ENCODE peak calls at places on chromosomes 6 and 20, in four cellular contexts. P, I, L and T are unnamed samples. For H3K36me3, the result is how much of the 10 kb centered on the place peaks cover.

GRCh38 chr6:42091718-42092023 is 41.3 kb downstream of the TAF8 start:
- DNase-seq in P (no peak), I (no peak), L (no peak), T (no peak)

GRCh38 chr6:141677598-141678211 is 455.0 kb upstream of the GJE1 start:
- DNase-seq in P (no peak), I (no peak), L (peak), T (no peak)

GRCh38 chr6:14383393-14384174 is 266.0 kb downstream of the CD83 start:
- DNase-seq in P (no peak), I (no peak), L (no peak), T (no peak)

GRCh38 chr6:44662461-44663121 is 275.1 kb downstream of the CDC5L start:
- DNase-seq in P (no peak), I (peak), L (peak), T (no peak)

GRCh38 chr6:16137451-16137801 is 8.5 kb downstream of the MYLIP start:
- DNase-seq in P (no peak), I (no peak), L (no peak), T (no peak)

GRCh38 chr6:17907467-17908229 is 79.8 kb downstream of the KIF13A start:
- DNase-seq in P (peak), I (peak), L (peak), T (no peak)

GRCh38 chr6:130843575-130844320 is 16.5 kb downstream of the SMLR1 start:
- DNase-seq in P (no peak), I (no peak), L (peak), T (no peak)

GRCh38 chr6:747006-747405 is 54.1 kb upstream of the EXOC2 start:
- DNase-seq in P (no peak), I (no peak), L (no peak), T (no peak)

GRCh38 chr20:37398750-37399621 is 53.0 kb downstream of the SRC start:
- DNase-seq in P (no peak), I (peak), L (no peak), T (no peak)
- TF ChIP-seq CTCF in P (no peak), I (peak), L (no peak), T (no peak)

GRCh38 chr20:1169224-1169623 is 15.6 kb downstream of the TMEM74B start:
- DNase-seq in P (no peak), I (no peak), L (no peak), T (no peak)
- H3K36me3 ChIP-seq in P (under half), I (half or more), L (under half), T (under half)

DNA sequence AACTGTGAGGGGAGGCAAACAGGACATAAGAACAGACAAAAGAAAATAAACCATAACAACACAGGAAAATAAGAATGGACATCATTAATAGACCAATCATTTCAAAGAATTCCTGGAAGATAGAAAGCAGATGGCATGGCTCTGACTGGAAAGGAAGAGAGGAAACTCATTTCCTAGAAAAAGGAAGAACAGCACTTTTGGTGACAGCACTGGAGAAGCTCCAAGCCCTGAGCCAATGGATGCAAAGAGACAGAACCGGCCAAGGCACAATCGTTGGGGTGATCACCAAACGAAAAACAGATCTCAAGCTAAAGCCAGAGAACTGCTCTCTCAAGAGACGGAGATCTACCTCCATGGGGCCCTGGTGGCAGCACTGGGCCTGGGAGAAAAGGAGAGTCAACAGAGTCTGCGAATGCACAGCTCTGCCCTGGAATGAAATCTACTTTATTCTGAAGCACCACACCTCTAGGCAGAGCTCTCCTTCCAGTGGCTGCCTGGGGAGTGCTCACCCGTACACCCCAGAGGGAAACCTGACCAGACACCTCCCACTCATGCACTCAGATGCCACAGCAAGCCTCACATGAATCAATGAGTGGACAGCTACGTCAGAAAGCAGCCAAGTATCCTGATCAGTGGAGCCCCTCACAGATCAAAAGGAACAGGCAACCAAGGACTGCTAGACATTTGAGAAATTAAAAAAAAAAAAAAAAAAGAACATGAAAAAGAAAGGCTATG is 24.2 kb downstream of the KIAA0319 start:
- DNase-seq in P (no peak), I (no peak), L (no peak), T (no peak)
- TF ChIP-seq CTCF in P (no peak), I (no peak), L (no peak), T (no peak)

DNA sequence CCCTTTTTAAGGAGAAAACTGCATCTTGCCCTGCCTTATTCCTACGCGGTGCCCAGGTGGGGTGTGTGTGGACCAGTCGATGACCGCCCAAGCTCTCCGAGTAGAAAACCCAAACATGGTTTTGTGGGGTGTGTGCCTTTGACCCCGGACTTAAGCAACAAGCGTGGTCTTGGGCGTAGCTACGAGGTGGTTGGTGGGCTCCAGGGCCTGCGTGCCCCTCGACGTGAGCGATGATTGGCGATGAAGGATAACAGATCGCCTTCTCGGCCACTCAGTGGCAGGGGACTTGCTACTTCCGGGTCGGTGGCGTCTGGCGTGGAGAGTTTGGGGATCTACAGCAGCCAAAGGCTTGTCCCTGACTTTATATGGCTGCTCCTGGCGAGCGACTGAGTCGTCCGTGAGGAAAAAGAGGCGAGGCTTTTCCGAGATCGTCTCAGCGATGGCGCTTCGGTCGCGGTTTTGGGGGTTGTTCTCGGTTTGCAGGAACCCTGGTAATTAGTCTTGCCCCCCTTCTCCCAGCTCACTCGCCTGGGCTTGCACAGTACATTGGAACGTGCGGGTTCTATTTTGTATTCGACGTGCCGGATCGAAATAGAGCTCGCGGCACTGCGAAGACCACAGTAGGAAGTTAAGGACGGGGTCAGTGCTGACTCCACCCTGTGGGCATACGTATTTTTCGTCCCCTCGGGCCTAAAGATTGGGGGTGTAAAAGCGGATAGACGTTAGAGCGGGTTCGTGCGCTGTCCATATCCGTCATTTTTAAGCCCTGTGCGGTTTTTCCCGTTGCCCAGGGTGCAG is at the start of gene MRPL18:
- DNase-seq in P (peak), I (peak), L (peak), T (peak)
- H3K36me3 ChIP-seq in P (under half), I (under half), L (under half), T (under half)

GRCh38 chr6:37679539-37680476 is 17.9 kb downstream of the MDGA1 start:
- DNase-seq in P (no peak), I (peak), L (no peak), T (no peak)
- TF ChIP-seq CTCF in P (no peak), I (no peak), L (no peak), T (no peak)

GRCh38 chr20:32429745-32430360 is 71.7 kb downstream of the ASXL1 start:
- DNase-seq in P (no peak), I (no peak), L (no peak), T (no peak)
- H3K36me3 ChIP-seq in P (under half), I (half or more), L (under half), T (under half)

GRCh38 chr20:25195962-25196700 is 619 bp downstream of the ENTPD6 start:
- DNase-seq in P (no peak), I (peak), L (no peak), T (peak)

GRCh38 chr20:25196701-25197120 is 1.2 kb downstream of the ENTPD6 start:
- DNase-seq in P (no peak), I (no peak), L (no peak), T (no peak)

GRCh38 chr20:25194333-25194972 is 1.1 kb upstream of the ENTPD6 start:
- DNase-seq in P (no peak), I (no peak), L (no peak), T (no peak)

GRCh38 chr20:25197173-25197869 is 1.8 kb downstream of the ENTPD6 start:
- DNase-seq in P (no peak), I (no peak), L (no peak), T (no peak)

DNA sequence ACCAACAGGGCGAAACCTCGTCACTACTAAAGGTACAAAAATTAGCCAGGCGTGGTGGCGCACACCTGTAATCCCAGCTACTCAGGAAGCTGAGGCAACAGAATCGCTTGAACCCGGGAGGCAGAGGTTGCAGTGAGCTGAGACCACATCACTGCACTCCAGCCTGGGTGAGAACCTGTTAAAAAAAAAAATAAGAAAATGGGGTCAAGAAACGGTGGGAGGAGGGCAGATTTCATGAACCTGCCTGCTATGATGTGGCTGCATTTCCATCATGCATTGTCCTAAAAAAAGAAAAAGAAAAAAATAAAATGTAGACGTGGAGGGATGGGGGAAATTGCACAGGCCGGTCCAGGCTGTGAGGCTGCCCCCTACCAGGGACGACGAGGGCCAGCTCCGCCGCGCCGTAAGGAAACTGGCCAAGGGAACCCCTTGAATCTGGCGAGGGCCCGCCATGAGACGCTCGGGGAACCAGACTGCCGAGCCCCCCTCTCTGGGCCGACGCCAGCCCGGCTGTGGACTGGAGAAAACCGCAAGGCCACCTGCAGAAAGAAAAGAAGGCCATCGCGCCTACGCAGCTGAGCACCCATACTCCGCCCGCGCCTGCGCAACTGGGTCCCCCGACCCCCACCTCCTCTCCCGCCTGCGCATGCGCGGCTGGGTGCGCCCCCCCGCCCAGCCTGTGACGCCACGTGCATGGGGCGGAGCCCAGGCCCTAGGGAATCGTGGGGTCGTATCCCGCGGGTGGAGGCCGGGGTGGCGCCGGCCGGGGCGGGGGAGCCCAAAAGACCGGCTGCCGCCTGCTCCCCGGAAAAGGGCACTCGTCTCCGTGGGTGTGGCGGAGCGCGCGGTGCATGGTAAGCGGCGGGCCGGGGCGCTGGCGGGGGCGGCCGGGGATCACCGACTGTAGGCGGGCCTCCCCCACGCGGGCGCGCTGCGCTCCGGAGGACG is at the start of gene ENTPD6:
- DNase-seq in P (peak), I (peak), L (peak), T (peak)
- TF ChIP-seq CTCF in P (no peak), I (peak), L (peak), T (no peak)

GRCh38 chr6:143761103-143761502 is 82.0 kb upstream of the LTV1 start:
- DNase-seq in P (no peak), I (no peak), L (no peak), T (no peak)

GRCh38 chr6:143758551-143758950 is 80.8 kb downstream of the PHACTR2 start:
- DNase-seq in P (no peak), I (no peak), L (no peak), T (no peak)

GRCh38 chr6:143765422-143766184 is 77.5 kb upstream of the LTV1 start:
- DNase-seq in P (no peak), I (no peak), L (no peak), T (no peak)

GRCh38 chr6:143759666-143760065 is 81.9 kb downstream of the PHACTR2 start:
- DNase-seq in P (no peak), I (no peak), L (peak), T (no peak)

GRCh38 chr6:143762126-143762525 is 81.0 kb upstream of the LTV1 start:
- DNase-seq in P (no peak), I (no peak), L (no peak), T (no peak)
- H3K36me3 ChIP-seq in P (under half), I (under half), L (under half), T (under half)

GRCh38 chr20:53914091-53914860 is 156.1 kb downstream of the BCAS1 start:
- DNase-seq in P (no peak), I (peak), L (peak), T (no peak)
- TF ChIP-seq CTCF in P (no peak), I (no peak), L (peak), T (no peak)

GRCh38 chr6:145480024-145480423 is 255.3 kb downstream of the EPM2A start:
- DNase-seq in P (no peak), I (no peak), L (no peak), T (no peak)

GRCh38 chr6:145486306-145486705 is 249.0 kb downstream of the EPM2A start:
- DNase-seq in P (no peak), I (no peak), L (no peak), T (no peak)

GRCh38 chr6:145483191-145483996 is 251.9 kb downstream of the EPM2A start:
- DNase-seq in P (no peak), I (no peak), L (peak), T (no peak)
- H3K36me3 ChIP-seq in P (under half), I (under half), L (under half), T (under half)